ENCODE peak calls at places on chromosome 12, in four cellular contexts. X is anterior cingulate cortex, N is A549, T is Caki2. Y is an unnamed sample.

GRCh38 chr12:111444706-111445310 is 39.1 kb downstream of the SH2B3 start:
- DNase-seq in N (no peak), X (no peak), T (no peak), Y (no peak)

GRCh38 chr12:27163048-27163715 is 80.8 kb upstream of the C12orf71 start:
- DNase-seq in N (no peak), X (no peak), T (peak), Y (peak)

GRCh38 chr12:80173465-80173864 is 74.1 kb downstream of the OTOGL start:
- DNase-seq in N (no peak), X (no peak), T (no peak), Y (no peak)

GRCh38 chr12:87074801-87075200 is 818.6 kb upstream of the MGAT4C start:
- DNase-seq in N (no peak), T (no peak), X (no peak), Y (peak)

GRCh38 chr12:53065975-53066593 is 13.1 kb downstream of the SPRYD3 start:
- DNase-seq in N (peak), T (peak), X (peak), Y (peak)

GRCh38 chr12:93080994-93081809 is 152.1 kb upstream of the EEA1 start:
- DNase-seq in N (no peak), T (no peak), X (no peak), Y (no peak)

GRCh38 chr12:94312388-94312787 is 147.3 kb downstream of the CEP83 start:
- DNase-seq in X (no peak), T (no peak), N (no peak), Y (no peak)

GRCh38 chr12:28781671-28782652 is 367.1 kb upstream of the FAR2 start:
- DNase-seq in T (no peak), X (no peak), N (no peak), Y (no peak)

GRCh38 chr12:123044351-123044750 is 63.9 kb downstream of the ARL6IP4 start:
- DNase-seq in X (no peak), T (no peak), N (no peak), Y (no peak)